ENCODE peak calls at places on chromosomes 2 and 18, in ten cellular contexts. One of them, this sample, is unnamed.

GRCh38 chr2:154402138-154402714 is 296.3 kb upstream of the KCNJ3 start:
- DNase-seq in transverse colon: no peak
- DNase-seq in heart left ventricle: no peak
- DNase-seq in stomach: no peak
- DNase-seq in HCT116: peak; percentile 43
- DNase-seq in sigmoid colon: no peak
- DNase-seq in HepG2: peak; percentile 53
- DNase-seq in IMR-90: peak; percentile 0
- DNase-seq in adrenal gland: no peak
- DNase-seq in spleen: no peak
- DNase-seq in this sample: no peak

GRCh38 chr2:100807707-100808106 is 12.2 kb upstream of the NPAS2 start:
- DNase-seq in sigmoid colon: no peak
- DNase-seq in transverse colon: no peak
- DNase-seq in adrenal gland: no peak
- DNase-seq in IMR-90: no peak
- DNase-seq in HCT116: no peak
- DNase-seq in spleen: no peak
- DNase-seq in heart left ventricle: no peak
- DNase-seq in HepG2: no peak
- DNase-seq in stomach: no peak
- DNase-seq in this sample: no peak

GRCh38 chr2:153106802-153107477 is 371.6 kb downstream of the RPRM start:
- DNase-seq in sigmoid colon: no peak
- DNase-seq in IMR-90: no peak
- DNase-seq in stomach: no peak
- DNase-seq in transverse colon: no peak
- DNase-seq in HCT116: no peak
- DNase-seq in heart left ventricle: no peak
- DNase-seq in HepG2: no peak
- DNase-seq in adrenal gland: no peak
- DNase-seq in spleen: no peak
- DNase-seq in this sample: no peak

GRCh38 chr18:61323951-61324350 is 9.3 kb upstream of the CDH20 start:
- DNase-seq in stomach: no peak
- DNase-seq in HCT116: no peak
- DNase-seq in heart left ventricle: no peak
- DNase-seq in IMR-90: peak; percentile 2
- DNase-seq in adrenal gland: no peak
- DNase-seq in HepG2: no peak
- DNase-seq in spleen: no peak
- DNase-seq in sigmoid colon: no peak
- DNase-seq in transverse colon: no peak
- DNase-seq in this sample: no peak

GRCh38 chr2:70962885-70963878 is 15.2 kb upstream of the ANKRD53 start:
- DNase-seq in transverse colon: no peak
- DNase-seq in IMR-90: no peak
- DNase-seq in stomach: no peak
- DNase-seq in spleen: peak; percentile 72
- DNase-seq in sigmoid colon: no peak
- DNase-seq in HCT116: no peak
- DNase-seq in adrenal gland: peak; percentile 11
- DNase-seq in HepG2: no peak
- DNase-seq in heart left ventricle: no peak
- DNase-seq in this sample: peak; percentile 5

GRCh38 chr2:11213975-11214374 is 58.7 kb downstream of the SLC66A3 start:
- DNase-seq in HCT116: no peak
- DNase-seq in spleen: no peak
- DNase-seq in IMR-90: no peak
- DNase-seq in heart left ventricle: no peak
- DNase-seq in adrenal gland: no peak
- DNase-seq in sigmoid colon: no peak
- DNase-seq in HepG2: no peak
- DNase-seq in transverse colon: no peak
- DNase-seq in stomach: no peak
- DNase-seq in this sample: no peak

GRCh38 chr2:88187038-88187676 is 17.0 kb downstream of the THNSL2 start:
- DNase-seq in adrenal gland: peak; percentile 72
- DNase-seq in HepG2: peak; percentile 70
- DNase-seq in spleen: no peak
- DNase-seq in HCT116: peak; percentile 61
- DNase-seq in transverse colon: peak; percentile 80
- DNase-seq in IMR-90: peak; percentile 21
- DNase-seq in stomach: peak; percentile 74
- DNase-seq in sigmoid colon: peak; percentile 81
- DNase-seq in heart left ventricle: no peak
- DNase-seq in this sample: peak; percentile 57

GRCh38 chr2:102383722-102384121 is 28.1 kb downstream of the IL18R1 start:
- DNase-seq in spleen: no peak
- DNase-seq in HepG2: no peak
- DNase-seq in sigmoid colon: no peak
- DNase-seq in adrenal gland: no peak
- DNase-seq in stomach: no peak
- DNase-seq in heart left ventricle: no peak
- DNase-seq in transverse colon: no peak
- DNase-seq in IMR-90: no peak
- DNase-seq in HCT116: no peak
- DNase-seq in this sample: no peak

GRCh38 chr2:217667545-217667944 is 335.2 kb downstream of the TNS1 start:
- DNase-seq in sigmoid colon: no peak
- DNase-seq in HepG2: no peak
- DNase-seq in stomach: no peak
- DNase-seq in IMR-90: no peak
- DNase-seq in transverse colon: no peak
- DNase-seq in spleen: no peak
- DNase-seq in HCT116: no peak
- DNase-seq in heart left ventricle: no peak
- DNase-seq in adrenal gland: no peak
- DNase-seq in this sample: no peak

GRCh38 chr2:86372641-86373502 is 35.4 kb upstream of the REEP1 start:
- DNase-seq in stomach: peak; percentile 56
- DNase-seq in HCT116: peak; percentile 43
- DNase-seq in HepG2: peak; percentile 63
- DNase-seq in sigmoid colon: peak; percentile 73
- DNase-seq in adrenal gland: peak; percentile 68
- DNase-seq in IMR-90: peak; percentile 42
- DNase-seq in spleen: no peak
- DNase-seq in transverse colon: peak; percentile 60
- DNase-seq in heart left ventricle: no peak
- DNase-seq in this sample: peak; percentile 67

GRCh38 chr2:10759151-10759714 is 37.8 kb downstream of the ATP6V1C2 start:
- DNase-seq in IMR-90: no peak
- DNase-seq in heart left ventricle: no peak
- DNase-seq in HCT116: no peak
- DNase-seq in adrenal gland: no peak
- DNase-seq in sigmoid colon: no peak
- DNase-seq in transverse colon: peak; percentile 45
- DNase-seq in HepG2: no peak
- DNase-seq in spleen: peak; percentile 54
- DNase-seq in stomach: no peak
- DNase-seq in this sample: no peak

GRCh38 chr2:226887940-226888339 is 52.1 kb downstream of the RHBDD1 start:
- DNase-seq in HepG2: no peak
- DNase-seq in stomach: no peak
- DNase-seq in transverse colon: no peak
- DNase-seq in spleen: no peak
- DNase-seq in adrenal gland: no peak
- DNase-seq in sigmoid colon: no peak
- DNase-seq in heart left ventricle: no peak
- DNase-seq in HCT116: no peak
- DNase-seq in IMR-90: peak; percentile 79
- DNase-seq in this sample: no peak

GRCh38 chr18:23340661-23341060 is 112.4 kb upstream of the RIOK3 start:
- DNase-seq in transverse colon: no peak
- DNase-seq in HCT116: no peak
- DNase-seq in IMR-90: peak; percentile 67
- DNase-seq in sigmoid colon: no peak
- DNase-seq in adrenal gland: no peak
- DNase-seq in spleen: no peak
- DNase-seq in HepG2: no peak
- DNase-seq in heart left ventricle: no peak
- DNase-seq in stomach: no peak
- DNase-seq in this sample: no peak

GRCh38 chr2:72803151-72803550 is 22.7 kb downstream of the EXOC6B start:
- DNase-seq in spleen: no peak
- DNase-seq in IMR-90: peak; percentile 66
- DNase-seq in transverse colon: no peak
- DNase-seq in HepG2: no peak
- DNase-seq in HCT116: no peak
- DNase-seq in sigmoid colon: no peak
- DNase-seq in adrenal gland: no peak
- DNase-seq in stomach: no peak
- DNase-seq in heart left ventricle: no peak
- DNase-seq in this sample: no peak

GRCh38 chr2:165390875-165391274 is 78.6 kb upstream of the CSRNP3 start:
- DNase-seq in transverse colon: no peak
- DNase-seq in spleen: no peak
- DNase-seq in heart left ventricle: no peak
- DNase-seq in stomach: no peak
- DNase-seq in HepG2: no peak
- DNase-seq in HCT116: no peak
- DNase-seq in IMR-90: no peak
- DNase-seq in adrenal gland: no peak
- DNase-seq in sigmoid colon: no peak
- DNase-seq in this sample: no peak

GRCh38 chr2:159124441-159124911 is 156.0 kb downstream of the TANC1 start:
- DNase-seq in heart left ventricle: no peak
- DNase-seq in sigmoid colon: no peak
- DNase-seq in transverse colon: peak; percentile 63
- DNase-seq in HepG2: peak; percentile 59
- DNase-seq in IMR-90: peak; percentile 92
- DNase-seq in adrenal gland: peak; percentile 73
- DNase-seq in stomach: peak; percentile 34
- DNase-seq in spleen: no peak
- DNase-seq in HCT116: peak; percentile 75
- DNase-seq in this sample: no peak
- TF ChIP-seq POLR2A in heart left ventricle: no peak
- TF ChIP-seq POLR2A in sigmoid colon: no peak
- TF ChIP-seq POLR2A in transverse colon: no peak
- TF ChIP-seq POLR2A in HepG2: no peak
- TF ChIP-seq POLR2A in IMR-90: no peak
- TF ChIP-seq POLR2A in adrenal gland: no peak
- TF ChIP-seq POLR2A in stomach: no peak
- TF ChIP-seq POLR2A in spleen: no peak
- TF ChIP-seq POLR2A in HCT116: no peak
- TF ChIP-seq POLR2A in this sample: no peak

DNA sequence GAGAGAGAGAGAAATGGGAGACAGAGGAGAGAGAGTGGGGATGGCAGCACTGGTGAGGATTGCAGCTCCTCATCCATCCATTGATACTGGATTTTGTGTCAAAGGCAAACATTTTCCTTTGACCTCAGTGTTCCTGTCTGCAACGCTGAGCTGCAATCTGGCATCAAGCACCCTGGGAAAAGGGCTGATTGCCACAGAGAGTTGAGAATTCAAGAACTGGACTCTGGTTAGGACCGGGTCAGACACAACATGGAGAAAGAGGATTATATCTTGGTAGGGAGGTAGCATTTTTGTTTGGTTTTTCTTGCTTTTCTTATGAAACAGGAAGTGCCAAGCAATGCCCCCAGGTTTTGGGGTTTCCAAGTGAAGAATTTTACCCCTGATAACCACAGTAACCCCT is 81.9 kb upstream of the PKDCC start:
- DNase-seq in HCT116: no peak
- DNase-seq in IMR-90: no peak
- DNase-seq in adrenal gland: no peak
- DNase-seq in spleen: no peak
- DNase-seq in HepG2: no peak
- DNase-seq in stomach: no peak
- DNase-seq in transverse colon: peak; percentile 20
- DNase-seq in heart left ventricle: no peak
- DNase-seq in sigmoid colon: peak; percentile 77
- DNase-seq in this sample: no peak
- H3K27ac ChIP-seq in HCT116: no peak overlapping the region
- H3K27ac ChIP-seq in IMR-90: peak overlapping the region; percentile 9
- H3K27ac ChIP-seq in adrenal gland: no peak overlapping the region
- H3K27ac ChIP-seq in spleen: no peak overlapping the region
- H3K27ac ChIP-seq in HepG2: no peak overlapping the region
- H3K27ac ChIP-seq in stomach: peak overlapping the region; percentile 59
- H3K27ac ChIP-seq in transverse colon: peak overlapping the region; percentile 71
- H3K27ac ChIP-seq in heart left ventricle: peak overlapping the region; percentile 88
- H3K27ac ChIP-seq in sigmoid colon: peak overlapping the region; percentile 77
- H3K27ac ChIP-seq in this sample: peak overlapping the region; percentile 79

GRCh38 chr18:34647251-34647650 is 62.8 kb upstream of the DTNA start:
- DNase-seq in transverse colon: no peak
- DNase-seq in HepG2: no peak
- DNase-seq in heart left ventricle: no peak
- DNase-seq in spleen: no peak
- DNase-seq in sigmoid colon: no peak
- DNase-seq in HCT116: peak; percentile 23
- DNase-seq in adrenal gland: no peak
- DNase-seq in stomach: no peak
- DNase-seq in IMR-90: no peak
- DNase-seq in this sample: no peak
- H3K4me3 ChIP-seq in transverse colon: no peak overlapping the region
- H3K4me3 ChIP-seq in HepG2: no peak overlapping the region
- H3K4me3 ChIP-seq in heart left ventricle: no peak overlapping the region
- H3K4me3 ChIP-seq in spleen: no peak overlapping the region
- H3K4me3 ChIP-seq in sigmoid colon: no peak overlapping the region
- H3K4me3 ChIP-seq in HCT116: no peak overlapping the region
- H3K4me3 ChIP-seq in adrenal gland: no peak overlapping the region
- H3K4me3 ChIP-seq in stomach: no peak overlapping the region
- H3K4me3 ChIP-seq in IMR-90: no peak overlapping the region
- H3K4me3 ChIP-seq in this sample: no peak overlapping the region

GRCh38 chr2:98472961-98473746 is 28.5 kb downstream of the INPP4A start:
- DNase-seq in adrenal gland: no peak
- DNase-seq in transverse colon: no peak
- DNase-seq in HCT116: no peak
- DNase-seq in stomach: no peak
- DNase-seq in IMR-90: no peak
- DNase-seq in HepG2: no peak
- DNase-seq in spleen: peak; percentile 58
- DNase-seq in sigmoid colon: peak; percentile 42
- DNase-seq in heart left ventricle: no peak
- DNase-seq in this sample: no peak

GRCh38 chr2:98472132-98472650 is 27.5 kb downstream of the INPP4A start:
- DNase-seq in adrenal gland: no peak
- DNase-seq in heart left ventricle: no peak
- DNase-seq in stomach: peak; percentile 17
- DNase-seq in spleen: peak; percentile 60
- DNase-seq in HCT116: no peak
- DNase-seq in transverse colon: no peak
- DNase-seq in IMR-90: no peak
- DNase-seq in sigmoid colon: peak; percentile 62
- DNase-seq in HepG2: no peak
- DNase-seq in this sample: no peak

GRCh38 chr2:98469862-98470544 is 25.3 kb downstream of the INPP4A start:
- DNase-seq in sigmoid colon: peak; percentile 57
- DNase-seq in adrenal gland: no peak
- DNase-seq in transverse colon: no peak
- DNase-seq in HepG2: no peak
- DNase-seq in HCT116: no peak
- DNase-seq in spleen: peak; percentile 65
- DNase-seq in stomach: no peak
- DNase-seq in heart left ventricle: no peak
- DNase-seq in IMR-90: no peak
- DNase-seq in this sample: no peak

GRCh38 chr2:98470851-98471255 is 26.2 kb downstream of the INPP4A start:
- DNase-seq in spleen: no peak
- DNase-seq in stomach: no peak
- DNase-seq in IMR-90: no peak
- DNase-seq in HepG2: no peak
- DNase-seq in HCT116: no peak
- DNase-seq in sigmoid colon: peak; percentile 12
- DNase-seq in transverse colon: no peak
- DNase-seq in adrenal gland: no peak
- DNase-seq in heart left ventricle: no peak
- DNase-seq in this sample: no peak

GRCh38 chr2:98471402-98472131 is 26.9 kb downstream of the INPP4A start:
- DNase-seq in stomach: peak; percentile 15
- DNase-seq in spleen: no peak
- DNase-seq in transverse colon: no peak
- DNase-seq in HCT116: no peak
- DNase-seq in adrenal gland: peak; percentile 48
- DNase-seq in HepG2: no peak
- DNase-seq in sigmoid colon: peak; percentile 41
- DNase-seq in heart left ventricle: no peak
- DNase-seq in IMR-90: no peak
- DNase-seq in this sample: peak; percentile 38
- TF ChIP-seq POLR2A in stomach: no peak
- TF ChIP-seq POLR2A in spleen: no peak
- TF ChIP-seq POLR2A in transverse colon: no peak
- TF ChIP-seq POLR2A in HCT116: no peak
- TF ChIP-seq POLR2A in adrenal gland: no peak
- TF ChIP-seq POLR2A in HepG2: no peak
- TF ChIP-seq POLR2A in sigmoid colon: no peak
- TF ChIP-seq POLR2A in heart left ventricle: no peak
- TF ChIP-seq POLR2A in IMR-90: no peak
- TF ChIP-seq POLR2A in this sample: no peak